ENCODE peak calls at places on chromosomes 3 and 15, in four cellular contexts. Z, G, D and B are unnamed samples.
A peak's percentile ranks its signal among the peaks of the same experiment; 100 is the strongest.

GRCh38 chr3:10274601-10275000 is 18.1 kb downstream of the GHRL start:
- DNase-seq in Z (no peak), G (no peak), D (no peak), B (no peak)

GRCh38 chr15:74631935-74632560 is 16.4 kb downstream of the CLK3 start:
- DNase-seq in Z (peak; percentile 46), G (no peak), D (peak; percentile 81), B (peak; percentile 80)

GRCh38 chr3:124587053-124587408 is 143.2 kb upstream of the UMPS start:
- DNase-seq in Z (no peak), G (no peak), D (no peak), B (no peak)

GRCh38 chr3:194007598-194008337 is 128.2 kb upstream of the HES1 start:
- DNase-seq in Z (no peak), G (no peak), D (no peak), B (no peak)

GRCh38 chr3:113441051-113441770 is at the start of gene CFAP44:
- DNase-seq in Z (peak; percentile 68), G (no peak), D (no peak), B (no peak)

GRCh38 chr15:63504979-63505841 is 817 bp downstream of the USP3 start:
- DNase-seq in Z (peak; percentile 64), G (no peak), D (peak; percentile 44), B (peak; percentile 8)

GRCh38 chr3:170414202-170414663 is 4.4 kb upstream of the CLDN11 start:
- DNase-seq in Z (peak; percentile 52), G (peak; percentile 13), D (peak; percentile 58), B (peak; percentile 64)

GRCh38 chr3:141646760-141647561 is 91.1 kb upstream of the RNF7 start:
- DNase-seq in Z (peak; percentile 69), G (no peak), D (peak; percentile 80), B (peak; percentile 64)

GRCh38 chr3:4899654-4900236 is 79.5 kb upstream of the BHLHE40 start:
- DNase-seq in Z (no peak), G (no peak), D (no peak), B (no peak)

GRCh38 chr3:102941761-102942160 is 506.9 kb downstream of the ZPLD1 start:
- DNase-seq in Z (no peak), G (no peak), D (no peak), B (no peak)

GRCh38 chr3:141000691-141001090 is 50.5 kb upstream of the SPSB4 start:
- DNase-seq in Z (peak; percentile 13), G (no peak), D (no peak), B (no peak)

GRCh38 chr15:90857337-90857736 is 11.1 kb upstream of the FURIN start:
- DNase-seq in Z (no peak), G (no peak), D (no peak), B (no peak)

GRCh38 chr3:70970952-70971351 is 612.6 kb downstream of the FOXP1 start:
- DNase-seq in Z (no peak), G (no peak), D (no peak), B (no peak)
- TF ChIP-seq SP1 in Z (no peak), G (no peak), D (no peak), B (no peak)

DNA sequence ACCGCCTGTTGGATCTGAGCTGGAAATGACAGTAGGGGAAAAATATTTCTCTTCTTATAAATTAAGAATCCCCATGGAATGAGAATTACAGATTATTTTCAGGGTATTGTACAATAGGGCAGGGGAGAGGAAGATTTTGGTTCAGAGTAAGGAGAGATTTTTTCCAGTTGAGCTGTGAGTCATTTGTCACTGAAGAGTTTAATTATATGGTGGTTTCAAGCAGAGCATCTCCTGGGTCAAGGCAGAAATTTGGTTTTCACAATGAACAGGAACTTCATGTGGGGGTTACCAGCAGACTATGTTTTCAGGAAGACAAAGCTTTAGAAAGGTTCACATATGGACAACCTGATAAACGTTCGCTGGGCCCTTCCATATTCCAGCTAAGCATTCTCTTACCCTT is 182.8 kb upstream of the NR2E3 start:
- DNase-seq in Z (no peak), G (no peak), D (no peak), B (no peak)
- TF ChIP-seq BHLHE40 in Z (no peak), G (no peak), D (no peak), B (no peak)

GRCh38 chr15:57305009-57305408 is 71.3 kb upstream of the CGNL1 start:
- DNase-seq in Z (no peak), G (no peak), D (no peak), B (no peak)

GRCh38 chr15:57310876-57311275 is 65.4 kb upstream of the CGNL1 start:
- DNase-seq in Z (no peak), G (no peak), D (no peak), B (no peak)

GRCh38 chr15:57306944-57307411 is 69.3 kb upstream of the CGNL1 start:
- DNase-seq in Z (no peak), G (no peak), D (no peak), B (peak; percentile 18)

GRCh38 chr15:57306305-57306943 is 69.9 kb upstream of the CGNL1 start:
- DNase-seq in Z (peak; percentile 38), G (no peak), D (peak; percentile 89), B (peak; percentile 81)

DNA sequence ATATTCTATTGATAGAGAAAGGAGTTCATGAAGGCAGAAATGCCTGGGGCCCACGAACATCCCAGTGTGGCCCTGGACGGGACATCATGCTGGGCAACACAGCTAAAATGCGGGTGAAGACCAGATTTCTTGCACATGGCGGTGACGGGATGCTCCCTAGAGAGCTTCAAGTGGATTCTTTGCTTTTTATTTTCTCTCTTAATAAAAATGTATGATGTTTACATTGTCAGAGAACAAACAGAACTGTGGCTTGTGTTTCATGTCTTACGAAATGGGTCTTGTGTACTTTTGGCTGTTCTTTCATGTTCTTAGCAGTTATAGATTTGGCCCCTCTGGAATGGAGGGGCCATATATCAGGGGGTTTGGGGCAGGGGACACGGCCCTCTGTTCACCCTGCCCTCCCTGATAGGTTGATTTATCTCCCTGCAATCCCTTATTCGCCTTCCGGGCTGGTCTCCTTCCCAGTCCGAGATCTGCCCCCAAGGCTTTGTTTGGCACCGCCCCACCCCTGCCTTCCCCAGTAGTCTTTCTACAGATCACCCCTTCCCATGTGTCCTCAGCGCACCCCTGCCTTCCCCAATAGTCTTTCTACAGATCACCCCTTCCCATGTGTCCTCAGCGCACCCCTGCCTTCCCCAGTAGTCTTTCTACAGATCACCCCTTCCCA is 68.6 kb upstream of the CGNL1 start:
- DNase-seq in Z (peak; percentile 69), G (no peak), D (no peak), B (no peak)
- TF ChIP-seq TARDBP in Z (no peak), G (no peak), D (no peak), B (no peak)

DNA sequence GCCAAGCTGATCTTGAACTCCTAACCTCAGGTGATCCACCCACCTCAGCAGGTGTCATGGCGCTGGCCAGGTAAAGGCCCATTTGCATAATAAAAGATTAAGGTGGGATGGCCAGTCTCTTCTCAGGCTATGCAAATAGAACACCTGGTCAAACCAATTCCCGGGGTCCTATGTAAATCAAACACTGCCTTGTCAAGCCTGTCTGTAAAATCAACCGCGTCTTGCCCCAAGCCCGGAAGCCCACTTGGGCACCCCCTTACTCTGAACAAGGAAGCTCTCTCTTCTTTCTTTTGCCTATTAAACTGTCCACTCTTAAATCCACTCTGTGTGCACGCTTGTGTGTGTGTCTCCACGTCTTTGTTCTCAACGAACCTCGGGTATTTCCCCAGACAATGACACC is 13.0 kb upstream of the POC1A start:
- DNase-seq in Z (no peak), G (no peak), D (no peak), B (no peak)
- TF ChIP-seq SP1 in Z (no peak), G (no peak), D (no peak), B (no peak)

GRCh38 chr3:157493627-157494550 is 9.3 kb downstream of the VEPH1 start:
- DNase-seq in Z (peak; percentile 28), G (no peak), D (peak; percentile 16), B (peak; percentile 17)

GRCh38 chr3:157498374-157498773 is 4.8 kb downstream of the VEPH1 start:
- DNase-seq in Z (no peak), G (no peak), D (no peak), B (no peak)

GRCh38 chr3:157491136-157491535 is 12.1 kb downstream of the VEPH1 start:
- DNase-seq in Z (no peak), G (no peak), D (no peak), B (no peak)

GRCh38 chr3:157495846-157496245 is 7.4 kb downstream of the VEPH1 start:
- DNase-seq in Z (no peak), G (no peak), D (no peak), B (no peak)

DNA sequence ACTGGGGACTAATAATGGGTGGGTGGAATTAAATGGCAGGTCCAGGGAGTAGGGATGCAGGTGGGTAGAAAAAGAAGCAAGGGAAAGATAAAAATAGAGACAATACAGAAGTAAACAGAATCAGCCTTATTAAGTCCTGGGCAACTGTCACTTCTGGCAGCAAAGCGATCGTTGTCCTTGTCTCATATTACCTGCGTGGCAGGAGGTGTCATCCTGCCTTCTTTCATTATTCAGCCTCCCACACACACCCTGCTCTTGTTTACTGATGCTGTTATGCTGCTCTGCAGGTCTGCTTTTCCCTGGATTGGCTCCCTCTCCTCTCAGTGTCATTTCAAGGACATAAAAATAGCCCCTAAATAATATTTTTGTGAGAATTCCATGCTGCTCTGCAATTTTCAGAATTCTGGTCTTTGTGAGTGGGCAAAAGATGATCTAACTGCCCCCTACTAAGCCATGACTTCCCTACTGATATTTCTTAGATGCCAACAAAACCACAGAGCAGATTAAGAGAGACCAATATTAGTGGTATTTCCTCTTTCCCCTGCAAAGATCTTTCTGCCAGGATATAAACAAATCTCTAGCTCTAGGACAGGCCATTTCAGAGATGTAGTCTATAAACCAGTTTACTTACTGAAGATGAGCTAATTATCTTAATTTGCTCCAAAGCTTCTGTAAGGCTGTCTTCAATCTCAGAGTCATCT is 8.5 kb downstream of the VEPH1 start:
- DNase-seq in Z (no peak), G (no peak), D (no peak), B (no peak)
- TF ChIP-seq BHLHE40 in Z (no peak), G (no peak), D (no peak), B (no peak)

GRCh38 chr3:78143000-78143399 is 1103.1 kb downstream of the ROBO2 start:
- DNase-seq in Z (no peak), G (no peak), D (no peak), B (no peak)
- TF ChIP-seq TARDBP in Z (no peak), G (no peak), D (no peak), B (no peak)

DNA sequence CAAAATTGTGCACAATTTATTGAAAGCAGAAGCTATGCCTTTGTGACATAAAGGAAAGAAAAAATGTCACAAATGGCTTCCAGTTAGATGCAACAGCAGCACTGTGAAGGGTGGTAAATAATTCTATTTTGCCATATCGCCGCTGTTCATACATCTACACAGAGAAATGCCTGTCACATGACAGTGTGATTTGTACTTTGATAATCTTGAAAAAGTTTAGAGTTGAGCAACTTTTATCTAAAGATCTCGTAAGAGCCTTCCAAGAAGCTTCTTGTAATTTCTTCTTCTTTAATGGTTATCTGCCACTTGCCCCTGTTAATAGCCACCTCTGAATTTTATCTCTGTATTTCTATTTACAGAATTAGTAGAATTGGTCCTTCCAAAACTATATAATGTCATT is 192.3 kb downstream of the ATP8B4 start:
- DNase-seq in Z (no peak), G (no peak), D (no peak), B (no peak)
- TF ChIP-seq SP1 in Z (no peak), G (no peak), D (no peak), B (no peak)

DNA sequence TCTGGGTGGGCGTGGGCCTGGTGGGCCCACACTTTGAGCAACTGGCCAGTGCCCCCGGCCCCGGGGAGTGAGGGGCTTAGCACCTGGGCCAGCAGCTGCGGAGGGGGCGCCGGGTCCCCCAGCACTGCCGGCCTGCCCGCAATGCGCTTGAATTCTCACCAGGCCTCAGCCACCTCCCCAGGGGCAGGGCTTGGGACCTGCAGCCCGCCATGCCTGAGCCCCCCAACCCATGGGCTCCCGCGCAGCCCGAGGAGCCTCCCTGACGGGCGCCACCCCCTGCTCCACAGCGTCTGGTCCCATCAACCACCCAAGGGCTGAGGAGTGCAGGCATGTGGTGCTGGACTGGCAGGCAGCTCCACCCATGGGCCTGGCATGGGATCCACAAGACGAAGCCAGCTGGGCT is 484.3 kb downstream of the UNC13C start:
- DNase-seq in Z (no peak), G (no peak), D (no peak), B (no peak)
- TF ChIP-seq BHLHE40 in Z (no peak), G (no peak), D (no peak), B (no peak)

GRCh38 chr15:58393196-58393790 is 38.5 kb upstream of the LIPC start:
- DNase-seq in Z (no peak), G (no peak), D (no peak), B (no peak)
- TF ChIP-seq TARDBP in Z (no peak), G (no peak), D (no peak), B (no peak)